ENCODE peak calls at places on chromosomes 6 and 20, in eight cellular contexts. C is CD4-positive, alpha-beta T cell; S is amniotic stem cell; O is A172; I is NCI-H460; M is prostate gland; K is COR-L47; Y is B cell. E is an unnamed sample.

GRCh38 chr6:144758602-144759001 is 473.5 kb downstream of the UTRN start:
- DNase-seq in Y (no peak), M (no peak), K (no peak), O (peak; percentile 8), I (no peak), C (no peak), S (no peak), E (peak; percentile 6)

GRCh38 chr6:11486959-11487358 is 50.6 kb upstream of the TMEM170B start:
- DNase-seq in I (no peak), O (no peak), K (no peak), S (no peak), C (no peak), M (no peak), Y (no peak), E (no peak)

GRCh38 chr6:140774080-140774505 is 1358.6 kb upstream of the GJE1 start:
- DNase-seq in I (peak; percentile 15), C (no peak), K (no peak), M (no peak), Y (no peak), O (peak; percentile 60), S (peak; percentile 68), E (peak; percentile 5)

GRCh38 chr20:44407402-44408184 is 52.1 kb downstream of the HNF4A start:
- DNase-seq in I (no peak), Y (no peak), C (no peak), O (peak; percentile 94), K (no peak), M (peak; percentile 9), S (no peak), E (no peak)

GRCh38 chr20:44247676-44248419 is 740 bp downstream of the GDAP1L1 start:
- DNase-seq in O (peak; percentile 9), K (no peak), C (no peak), Y (peak; percentile 9), M (no peak), I (peak; percentile 44), S (no peak), E (peak; percentile 4)

GRCh38 chr6:82385961-82386360 is 22.3 kb downstream of the TPBG start:
- DNase-seq in S (no peak), O (no peak), C (no peak), I (no peak), K (peak; percentile 89), M (no peak), Y (no peak), E (no peak)

GRCh38 chr6:145352382-145353080 is 382.8 kb downstream of the EPM2A start:
- DNase-seq in C (no peak), K (no peak), S (no peak), O (no peak), Y (no peak), M (no peak), I (no peak), E (no peak)

GRCh38 chr6:165571721-165572132 is 91.3 kb downstream of the PDE10A start:
- DNase-seq in S (no peak), I (no peak), Y (no peak), K (no peak), C (no peak), O (no peak), M (no peak), E (peak; percentile 91)

GRCh38 chr20:16491277-16491912 is 81.9 kb downstream of the KIF16B start:
- DNase-seq in K (no peak), O (no peak), C (no peak), S (no peak), Y (peak; percentile 32), M (no peak), I (no peak), E (no peak)

GRCh38 chr6:42820509-42821340 is 38.9 kb downstream of the BICRAL start:
- DNase-seq in K (no peak), C (no peak), S (no peak), I (no peak), Y (no peak), O (no peak), M (no peak), E (no peak)

GRCh38 chr20:57392512-57393271 is 1.5 kb downstream of the RBM38 start:
- DNase-seq in K (no peak), O (no peak), C (peak; percentile 95), I (no peak), M (peak; percentile 44), Y (peak; percentile 86), S (no peak), E (no peak)

GRCh38 chr6:126337323-126337722 is 2.6 kb upstream of the CENPW start:
- DNase-seq in K (no peak), C (no peak), S (no peak), O (no peak), Y (no peak), M (no peak), I (no peak), E (no peak)

GRCh38 chr20:15739056-15739455 is 834.2 kb downstream of the KIF16B start:
- DNase-seq in S (no peak), C (no peak), Y (no peak), M (no peak), K (no peak), O (peak; percentile 4), I (no peak), E (no peak)

GRCh38 chr20:43691928-43692524 is 25.1 kb downstream of the MYBL2 start:
- DNase-seq in S (no peak), M (no peak), Y (peak; percentile 85), K (peak; percentile 18), I (peak; percentile 62), O (peak; percentile 57), C (peak; percentile 21), E (no peak)

GRCh38 chr6:158825038-158825950 is 6.1 kb upstream of the EZR start:
- DNase-seq in I (no peak), M (no peak), S (no peak), C (no peak), K (no peak), Y (no peak), O (no peak), E (no peak)

GRCh38 chr6:17986656-17987575 is 519 bp downstream of the KIF13A start:
- DNase-seq in I (peak; percentile 5), C (no peak), M (peak; percentile 64), O (peak; percentile 31), S (no peak), K (no peak), Y (peak; percentile 44), E (no peak)

GRCh38 chr6:10381133-10381829 is 33.6 kb downstream of the TFAP2A start:
- DNase-seq in I (no peak), C (no peak), M (no peak), O (no peak), S (no peak), K (no peak), Y (no peak), E (no peak)

GRCh38 chr20:33947709-33948295 is 45.9 kb upstream of the RALY start:
- DNase-seq in M (no peak), S (no peak), K (peak; percentile 33), C (peak; percentile 18), Y (peak; percentile 46), O (peak; percentile 65), I (peak; percentile 37), E (no peak)

GRCh38 chr6:53159558-53159957 is 10.9 kb upstream of the GCM1 start:
- DNase-seq in C (no peak), Y (no peak), M (no peak), O (peak; percentile 10), K (no peak), I (no peak), S (no peak), E (no peak)

GRCh38 chr20:56443654-56444540 is 24.5 kb upstream of the RTF2 start:
- DNase-seq in K (no peak), O (no peak), I (no peak), S (peak; percentile 20), C (no peak), M (no peak), Y (no peak), E (no peak)

GRCh38 chr6:107118976-107119375 is 3.7 kb upstream of the BEND3 start:
- DNase-seq in S (no peak), K (no peak), C (no peak), O (no peak), I (no peak), M (no peak), Y (no peak), E (no peak)

GRCh38 chr20:34927736-34928135 is 27.9 kb downstream of the GSS start:
- DNase-seq in Y (no peak), K (no peak), O (no peak), S (peak; percentile 73), I (no peak), C (no peak), M (no peak), E (no peak)

GRCh38 chr6:87105823-87106222 is 10.9 kb upstream of the CGA start:
- DNase-seq in Y (no peak), K (no peak), I (no peak), O (no peak), C (no peak), S (no peak), M (no peak), E (no peak)